ENCODE peak calls at places on chromosomes 13 and 19, in five cellular contexts. U, T, G, H and Y are unnamed samples. For H3K4me1, the result is how much of the 10 kb centered on the place peaks cover.

GRCh38 chr13:26989261-26990007 is 182.2 kb downstream of the USP12 start:
- DNase-seq in U (no peak), T (no peak), G (no peak), H (no peak), Y (no peak)

GRCh38 chr13:29589234-29589633 is 6.3 kb downstream of the SLC7A1 start:
- DNase-seq in U (no peak), T (no peak), G (no peak), H (no peak), Y (peak)

GRCh38 chr19:33368074-33368864 is 5.2 kb upstream of the CEBPG start:
- DNase-seq in U (no peak), T (no peak), G (no peak), H (peak), Y (peak)

GRCh38 chr13:97855570-97855970 is 97.9 kb upstream of the IPO5 start:
- DNase-seq in U (no peak), T (peak), G (peak), H (peak), Y (peak)

GRCh38 chr13:109785892-109786450 is 412 bp downstream of the IRS2 start:
- DNase-seq in U (no peak), T (no peak), G (no peak), H (no peak), Y (no peak)

GRCh38 chr19:6211632-6212402 is 68.0 kb downstream of the MLLT1 start:
- DNase-seq in U (no peak), T (no peak), G (no peak), H (no peak), Y (no peak)

GRCh38 chr13:94968040-94968756 is 255.9 kb upstream of the SOX21 start:
- DNase-seq in U (no peak), T (no peak), G (peak), H (peak), Y (peak)

GRCh38 chr13:110340812-110341444 is 33.8 kb downstream of the COL4A2 start:
- DNase-seq in U (peak), T (peak), G (peak), H (peak), Y (no peak)

GRCh38 chr13:107210216-107211010 is 642.5 kb upstream of the ARGLU1 start:
- DNase-seq in U (no peak), T (no peak), G (no peak), H (peak), Y (peak)

GRCh38 chr13:96075953-96076543 is 13.9 kb upstream of the HS6ST3 start:
- DNase-seq in U (no peak), T (no peak), G (no peak), H (peak), Y (no peak)

GRCh38 chr19:38402623-38402966 is 298 bp upstream of the FAM98C start:
- DNase-seq in U (no peak), T (no peak), G (no peak), H (no peak), Y (no peak)

GRCh38 chr19:29771708-29772415 is 39.9 kb upstream of the CCNE1 start:
- DNase-seq in U (no peak), T (peak), G (peak), H (peak), Y (peak)

GRCh38 chr13:60627071-60627686 is 230.2 kb downstream of the TDRD3 start:
- DNase-seq in U (no peak), T (no peak), G (peak), H (peak), Y (peak)

GRCh38 chr13:109592776-109593175 is 193.6 kb downstream of the IRS2 start:
- DNase-seq in U (no peak), T (no peak), G (no peak), H (no peak), Y (no peak)

DNA sequence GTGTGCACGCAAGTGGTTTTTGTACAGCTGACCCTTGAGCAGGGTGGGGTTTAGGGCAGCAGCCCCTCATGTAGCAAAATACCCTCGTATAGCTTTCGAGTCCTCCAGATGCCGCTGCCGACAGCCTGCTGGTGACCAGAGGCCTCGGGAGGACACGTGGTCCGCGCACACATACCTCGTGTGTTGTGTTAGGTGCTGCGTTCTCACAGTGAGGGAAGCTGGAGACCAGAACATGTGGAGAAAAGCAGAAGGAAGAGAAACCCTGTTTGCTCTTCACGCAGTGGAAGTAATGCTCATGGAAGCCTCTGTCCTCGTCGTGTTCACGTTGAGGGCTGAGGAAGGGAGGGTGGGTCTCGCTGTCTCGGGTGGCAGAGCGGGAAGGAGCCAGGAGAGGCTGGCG is 7.7 kb downstream of the CSNK1G2 start:
- DNase-seq in U (no peak), T (no peak), G (no peak), H (no peak), Y (no peak)
- H3K4me1 ChIP-seq in U (under half), T (under half), G (under half), H (under half), Y (under half)

GRCh38 chr19:47003611-47003935 is 16.1 kb upstream of the NPAS1 start:
- DNase-seq in U (no peak), T (no peak), G (no peak), H (no peak), Y (peak)

GRCh38 chr19:47002853-47003610 is 16.6 kb upstream of the NPAS1 start:
- DNase-seq in U (no peak), T (no peak), G (no peak), H (no peak), Y (no peak)

GRCh38 chr19:47002106-47002766 is 17.4 kb upstream of the NPAS1 start:
- DNase-seq in U (no peak), T (no peak), G (peak), H (no peak), Y (no peak)

GRCh38 chr19:47005164-47005641 is 14.4 kb upstream of the NPAS1 start:
- DNase-seq in U (no peak), T (no peak), G (peak), H (no peak), Y (peak)

GRCh38 chr19:47004012-47004465 is 15.6 kb upstream of the NPAS1 start:
- DNase-seq in U (no peak), T (no peak), G (no peak), H (no peak), Y (no peak)
- H3K4me3 ChIP-seq in U (no peak), T (no peak), G (no peak), H (no peak), Y (no peak)

GRCh38 chr13:48574036-48574796 is 41.3 kb upstream of the RCBTB2 start:
- DNase-seq in U (no peak), T (no peak), G (no peak), H (no peak), Y (no peak)

GRCh38 chr13:48573213-48573612 is 40.3 kb upstream of the RCBTB2 start:
- DNase-seq in U (no peak), T (no peak), G (no peak), H (no peak), Y (no peak)

GRCh38 chr13:48567521-48568331 is 34.8 kb upstream of the RCBTB2 start:
- DNase-seq in U (no peak), T (no peak), G (no peak), H (peak), Y (no peak)

GRCh38 chr13:48571121-48571901 is 38.4 kb upstream of the RCBTB2 start:
- DNase-seq in U (no peak), T (no peak), G (no peak), H (peak), Y (peak)

GRCh38 chr13:48570225-48570828 is 37.4 kb upstream of the RCBTB2 start:
- DNase-seq in U (no peak), T (no peak), G (no peak), H (no peak), Y (no peak)
- H3K27ac ChIP-seq in U (no peak), T (no peak), G (no peak), H (no peak), Y (peak)

DNA sequence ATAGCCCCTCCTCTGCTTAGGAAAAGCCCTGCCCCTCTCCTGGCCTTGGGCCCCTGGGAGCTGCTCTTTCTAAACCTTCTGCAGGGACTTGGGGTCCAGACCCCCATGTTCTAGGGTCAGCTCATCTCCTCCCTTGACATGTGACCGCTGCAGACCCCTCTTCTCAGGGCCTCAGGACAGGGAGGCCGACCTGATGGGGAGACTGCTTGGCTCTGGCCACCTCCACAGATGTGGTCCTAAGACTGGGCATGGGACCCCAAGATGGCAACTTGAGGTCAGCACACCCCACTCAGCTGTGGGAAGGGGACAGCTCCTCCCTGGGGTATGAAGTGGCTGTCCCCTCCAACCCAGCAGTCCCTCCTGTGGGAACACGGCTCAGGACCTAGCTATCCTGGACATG is 3.9 kb upstream of the SIX5 start:
- DNase-seq in U (no peak), T (no peak), G (no peak), H (no peak), Y (no peak)
- H3K4me1 ChIP-seq in U (under half), T (under half), G (under half), H (under half), Y (under half)

GRCh38 chr19:14514215-14514871 is 3.9 kb downstream of the DNAJB1 start:
- DNase-seq in U (no peak), T (no peak), G (no peak), H (no peak), Y (no peak)

GRCh38 chr19:14516048-14516534 is 2.1 kb downstream of the DNAJB1 start:
- DNase-seq in U (no peak), T (no peak), G (peak), H (no peak), Y (no peak)

GRCh38 chr19:14517446-14517839 is 754 bp downstream of the DNAJB1 start:
- DNase-seq in U (peak), T (no peak), G (no peak), H (no peak), Y (no peak)

GRCh38 chr19:14516746-14517438 is 1.3 kb downstream of the DNAJB1 start:
- DNase-seq in U (no peak), T (peak), G (no peak), H (no peak), Y (no peak)

DNA sequence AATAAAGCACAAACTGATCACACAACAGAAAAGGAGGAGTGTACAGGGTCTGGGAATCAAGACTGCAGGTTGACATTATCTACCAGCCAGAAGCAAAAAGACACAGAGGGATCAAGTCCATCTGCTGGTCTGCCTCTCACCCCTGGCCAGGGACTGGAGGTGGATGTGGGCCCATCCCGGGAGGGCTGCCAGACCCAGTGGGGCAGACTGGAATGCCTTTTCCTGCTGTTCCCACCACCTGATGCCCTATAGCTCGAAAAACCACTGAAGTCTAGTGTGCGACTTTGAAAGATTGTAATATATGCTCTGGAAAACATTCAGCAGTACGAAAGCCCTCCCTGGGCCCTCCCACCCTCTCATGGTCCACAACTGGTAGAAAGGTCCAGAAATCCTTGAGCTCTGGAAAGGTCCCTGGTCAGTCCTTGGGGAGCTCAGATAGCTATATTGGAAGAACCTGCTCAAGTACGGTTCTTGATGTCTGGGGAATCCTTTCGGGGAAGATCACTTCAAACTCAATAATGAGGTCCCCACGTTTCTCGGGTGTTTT is 2.6 kb downstream of the DNAJB1 start:
- DNase-seq in U (no peak), T (no peak), G (no peak), H (no peak), Y (no peak)
- H3K4me3 ChIP-seq in U (no peak), T (peak), G (peak), H (peak), Y (no peak)

GRCh38 chr19:11359421-11359820 is 4.2 kb downstream of the PLPPR2 start:
- DNase-seq in U (no peak), T (no peak), G (no peak), H (no peak), Y (no peak)

GRCh38 chr19:11355160-11356073 is at the start of gene PLPPR2:
- DNase-seq in U (peak), T (peak), G (peak), H (peak), Y (peak)

GRCh38 chr19:11361037-11361770 is 6.0 kb downstream of the PLPPR2 start:
- DNase-seq in U (no peak), T (no peak), G (peak), H (no peak), Y (no peak)

GRCh38 chr19:11356676-11357550 is 1.7 kb downstream of the PLPPR2 start:
- DNase-seq in U (no peak), T (no peak), G (no peak), H (no peak), Y (no peak)

GRCh38 chr19:11356074-11356397 is 804 bp downstream of the PLPPR2 start:
- DNase-seq in U (no peak), T (no peak), G (no peak), H (no peak), Y (no peak)
- H3K27ac ChIP-seq in U (no peak), T (no peak), G (no peak), H (no peak), Y (no peak)

GRCh38 chr13:114027046-114027760 is 53.3 kb upstream of the C13orf46 start:
- DNase-seq in U (peak), T (no peak), G (no peak), H (peak), Y (no peak)
- H3K4me1 ChIP-seq in U (under half), T (under half), G (under half), H (under half), Y (under half)

DNA sequence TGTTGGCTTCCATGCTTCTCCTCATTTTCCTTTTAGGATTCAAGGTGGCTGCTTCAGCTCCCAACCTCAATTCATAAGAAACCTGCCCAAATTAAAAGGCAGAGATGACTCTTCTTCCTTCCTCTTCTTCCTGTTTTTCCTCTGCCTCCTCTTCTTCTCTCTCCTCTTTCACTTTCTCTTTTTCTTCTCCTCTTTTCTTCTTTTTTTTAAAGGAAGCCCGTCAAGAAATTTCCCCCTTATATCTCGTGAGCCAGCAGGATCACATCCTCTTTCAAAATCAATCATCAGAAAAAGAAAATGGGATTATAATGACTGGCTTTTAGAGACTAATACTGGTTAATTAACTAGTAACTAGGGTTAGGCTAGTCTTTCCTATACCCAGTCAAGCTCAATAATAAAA is 220.3 kb downstream of the NBEA start:
- DNase-seq in U (no peak), T (no peak), G (no peak), H (no peak), Y (no peak)
- H3K4me3 ChIP-seq in U (no peak), T (no peak), G (no peak), H (peak), Y (no peak)

GRCh38 chr13:46687810-46688209 is 109.2 kb downstream of the ESD start:
- DNase-seq in U (no peak), T (no peak), G (peak), H (peak), Y (peak)
- H3K27ac ChIP-seq in U (no peak), T (no peak), G (no peak), H (no peak), Y (peak)